ENCODE peak calls at places on chromosomes 2 and 18, in five cellular contexts. Y, U, N, H and K are unnamed samples.

GRCh38 chr2:211103989-211104388 is 547.6 kb downstream of the CPS1 start:
- DNase-seq in Y (no peak), U (no peak), N (no peak), H (no peak), K (no peak)

GRCh38 chr2:191036365-191036764 is 22.4 kb upstream of the STAT1 start:
- DNase-seq in Y (no peak), U (no peak), N (no peak), H (no peak), K (no peak)

GRCh38 chr2:23944527-23944926 is 4.3 kb downstream of the UBXN2A start:
- DNase-seq in Y (no peak), U (no peak), N (no peak), H (no peak), K (peak)

GRCh38 chr18:3427944-3428343 is 22.0 kb upstream of the TGIF1 start:
- DNase-seq in Y (no peak), U (no peak), N (no peak), H (no peak), K (no peak)

GRCh38 chr18:79484661-79485621 is 89.2 kb downstream of the NFATC1 start:
- DNase-seq in Y (no peak), U (no peak), N (peak), H (no peak), K (no peak)

GRCh38 chr2:67867735-67868134 is 195.1 kb downstream of the C1D start:
- DNase-seq in Y (no peak), U (no peak), N (no peak), H (no peak), K (peak)

GRCh38 chr2:96596596-96596995 is 41.5 kb downstream of the KANSL3 start:
- DNase-seq in Y (no peak), U (no peak), N (no peak), H (no peak), K (no peak)

GRCh38 chr2:77443076-77443475 is 79.1 kb downstream of the LRRTM4 start:
- DNase-seq in Y (no peak), U (no peak), N (no peak), H (no peak), K (no peak)

GRCh38 chr2:12882393-12882792 is 165.7 kb downstream of the TRIB2 start:
- DNase-seq in Y (no peak), U (no peak), N (no peak), H (no peak), K (no peak)

GRCh38 chr2:240021488-240022104 is 3.5 kb downstream of the NDUFA10 start:
- DNase-seq in Y (peak), U (peak), N (no peak), H (peak), K (peak)

GRCh38 chr2:129006901-129007300 is 688.2 kb upstream of the HS6ST1 start:
- DNase-seq in Y (no peak), U (no peak), N (no peak), H (no peak), K (no peak)

GRCh38 chr18:77059294-77059916 is 73.2 kb downstream of the MBP start:
- DNase-seq in Y (peak), U (no peak), N (no peak), H (no peak), K (peak)

GRCh38 chr18:10035306-10035991 is 121.6 kb downstream of the VAPA start:
- DNase-seq in Y (no peak), U (no peak), N (no peak), H (no peak), K (peak)

GRCh38 chr2:102190425-102191107 is 3.7 kb downstream of the IL1RL2 start:
- DNase-seq in Y (no peak), U (no peak), N (no peak), H (no peak), K (no peak)

GRCh38 chr2:239819974-239820555 is 205.1 kb downstream of the NDUFA10 start:
- DNase-seq in Y (no peak), U (peak), N (peak), H (no peak), K (no peak)

GRCh38 chr18:22309191-22309590 is 108.5 kb downstream of the CTAGE1 start:
- DNase-seq in Y (no peak), U (no peak), N (no peak), H (no peak), K (no peak)

GRCh38 chr2:219430633-219431615 is 3.7 kb upstream of the SPEG start:
- DNase-seq in Y (peak), U (no peak), N (no peak), H (no peak), K (peak)

GRCh38 chr2:189210250-189211075 is 30.9 kb upstream of the COL5A2 start:
- DNase-seq in Y (no peak), U (peak), N (no peak), H (no peak), K (peak)

GRCh38 chr2:196961889-196962288 is 35.4 kb upstream of the PGAP1 start:
- DNase-seq in Y (no peak), U (no peak), N (no peak), H (no peak), K (no peak)

GRCh38 chr2:54558188-54558975 is 102.3 kb downstream of the SPTBN1 start:
- DNase-seq in Y (peak), U (peak), N (peak), H (peak), K (peak)

GRCh38 chr2:223563462-223563861 is 38.7 kb downstream of the SCG2 start:
- DNase-seq in Y (no peak), U (no peak), N (no peak), H (no peak), K (peak)

GRCh38 chr2:43130548-43130875 is 95.9 kb downstream of the ZFP36L2 start:
- DNase-seq in Y (no peak), U (no peak), N (peak), H (no peak), K (no peak)

GRCh38 chr2:132797551-132797950 is 127.5 kb upstream of the LYPD1 start:
- DNase-seq in Y (no peak), U (no peak), N (no peak), H (no peak), K (no peak)

GRCh38 chr2:36146765-36147164 is 208.8 kb upstream of the CRIM1 start:
- DNase-seq in Y (no peak), U (no peak), N (no peak), H (no peak), K (no peak)

GRCh38 chr2:145411493-145411892 is 891.6 kb upstream of the ZEB2 start:
- DNase-seq in Y (peak), U (no peak), N (no peak), H (no peak), K (no peak)

GRCh38 chr18:69684789-69685188 is 262.9 kb downstream of the CD226 start:
- DNase-seq in Y (no peak), U (no peak), N (no peak), H (no peak), K (no peak)
- TF ChIP-seq CTCF in Y (no peak), U (no peak), N (no peak), H (no peak), K (no peak)

GRCh38 chr2:228401065-228401912 is 219.8 kb upstream of the SPHKAP start:
- DNase-seq in Y (peak), U (no peak), N (no peak), H (no peak), K (peak)
- TF ChIP-seq CTCF in Y (peak), U (no peak), N (no peak), H (no peak), K (peak)

GRCh38 chr2:205555816-205556215 is 126.5 kb upstream of the NRP2 start:
- DNase-seq in Y (no peak), U (no peak), N (no peak), H (no peak), K (no peak)

GRCh38 chr2:205563646-205564045 is 118.7 kb upstream of the NRP2 start:
- DNase-seq in Y (peak), U (no peak), N (no peak), H (no peak), K (peak)

GRCh38 chr2:205556357-205556756 is 125.9 kb upstream of the NRP2 start:
- DNase-seq in Y (no peak), U (no peak), N (no peak), H (no peak), K (no peak)

GRCh38 chr2:205556841-205557539 is 125.3 kb upstream of the NRP2 start:
- DNase-seq in Y (no peak), U (no peak), N (no peak), H (no peak), K (no peak)

DNA sequence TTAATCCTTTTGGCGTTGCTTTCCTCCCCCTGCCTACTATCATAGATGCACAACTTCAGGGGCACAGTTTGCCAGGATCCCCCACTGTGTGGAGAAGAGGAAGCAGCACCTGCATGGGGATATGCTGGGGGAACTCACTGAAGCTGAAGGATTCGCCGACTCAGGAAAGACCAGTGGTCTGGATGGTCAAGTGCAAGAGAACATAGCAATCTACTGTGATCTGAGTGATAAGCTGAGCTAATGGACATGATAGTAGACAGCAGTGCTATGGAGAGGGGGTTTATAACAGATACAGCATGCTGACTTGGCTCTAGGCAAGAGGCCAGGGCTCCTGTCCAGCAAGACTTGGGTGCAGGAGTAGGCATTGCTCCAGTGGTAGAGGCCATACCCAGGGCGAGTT is 124.4 kb upstream of the NRP2 start:
- DNase-seq in Y (no peak), U (no peak), N (no peak), H (no peak), K (no peak)
- TF ChIP-seq CTCF in Y (no peak), U (no peak), N (no peak), H (no peak), K (no peak)

GRCh38 chr2:55781542-55781941 is 87.9 kb upstream of the PNPT1 start:
- DNase-seq in Y (no peak), U (no peak), N (no peak), H (no peak), K (no peak)
- TF ChIP-seq CTCF in Y (no peak), U (no peak), N (peak), H (no peak), K (no peak)

DNA sequence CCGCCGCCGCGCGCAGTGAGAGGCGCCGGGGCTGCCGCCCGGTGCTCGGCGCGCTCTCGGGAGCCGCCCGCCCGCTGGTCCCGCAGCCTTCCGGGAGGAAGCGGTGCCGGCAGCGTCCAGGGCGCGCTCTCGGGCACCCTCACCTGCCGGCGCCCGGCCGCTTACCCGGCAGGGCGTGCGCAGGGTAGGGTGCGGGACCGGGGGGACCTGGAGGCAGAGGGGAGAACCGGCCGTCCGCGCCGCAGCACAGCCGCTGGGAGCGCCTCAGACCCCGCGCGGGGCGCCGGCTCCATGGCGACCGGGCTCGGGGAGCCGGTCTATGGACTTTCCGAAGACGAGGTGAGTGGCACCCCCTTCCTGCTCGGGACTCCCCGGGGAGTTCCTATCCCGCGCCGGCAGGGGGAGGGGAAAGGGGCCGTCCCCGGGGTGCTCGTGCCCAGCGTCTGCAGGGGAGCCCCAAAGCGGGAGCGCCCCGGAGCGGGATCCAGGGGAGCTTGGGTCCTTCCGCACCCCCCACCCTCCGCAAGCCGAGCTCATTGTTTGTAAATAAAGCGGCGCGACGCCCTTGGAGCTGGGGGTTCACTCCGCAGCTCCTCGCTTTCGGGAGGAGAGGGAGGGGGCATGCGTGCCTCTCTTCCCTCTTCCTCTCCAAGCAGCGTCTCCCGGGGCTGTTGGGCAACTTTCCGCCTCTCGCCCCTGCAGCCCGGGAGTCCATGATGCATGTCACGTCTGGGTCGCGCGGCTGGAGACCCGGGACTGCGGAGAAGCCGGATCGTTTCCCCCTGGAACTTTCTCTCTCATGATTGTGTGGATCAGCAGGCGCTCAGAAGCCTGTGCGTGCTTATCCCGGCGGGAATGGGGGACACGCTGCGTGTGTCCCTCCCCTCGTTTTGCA is 591 bp downstream of the NEDD4L start:
- DNase-seq in Y (peak), U (peak), N (peak), H (peak), K (peak)
- TF ChIP-seq CTCF in Y (no peak), U (peak), N (no peak), H (peak), K (peak)